ENCODE peak calls at places on chromosomes 5 and 9, in ten cellular contexts. X is tibial nerve, Y is ovary, C is esophagus squamous epithelium, I is heart left ventricle, A is uterus, G is A549, H is K562, O is lower leg skin, Z is IMR-90. T is an unnamed sample.

GRCh38 chr9:36987891-36988290 is 46.2 kb downstream of the PAX5 start:
- DNase-seq in X (no peak), Y (no peak), C (no peak), I (no peak), A (no peak), G (no peak), H (no peak), O (no peak), Z (peak), T (no peak)

GRCh38 chr5:141714542-141715303 is 32.7 kb upstream of the ARAP3 start:
- DNase-seq in X (no peak), Y (no peak), C (no peak), I (no peak), A (no peak), G (no peak), H (no peak), O (no peak), Z (no peak), T (no peak)

GRCh38 chr5:179241764-179242370 is 103.4 kb downstream of the ADAMTS2 start:
- DNase-seq in X (no peak), Y (peak), C (no peak), I (peak), A (no peak), G (no peak), H (no peak), O (peak), Z (no peak), T (peak)

GRCh38 chr9:79195904-79196303 is 375.9 kb upstream of the TLE4 start:
- DNase-seq in X (no peak), Y (no peak), C (no peak), I (no peak), A (no peak), G (no peak), H (no peak), O (no peak), Z (peak), T (no peak)

GRCh38 chr5:55766408-55766807 is 28.5 kb downstream of the DDX4 start:
- DNase-seq in X (no peak), Y (no peak), C (no peak), I (no peak), A (no peak), G (no peak), H (no peak), O (no peak), Z (no peak), T (no peak)

GRCh38 chr5:11477786-11478185 is 426.5 kb downstream of the CTNND2 start:
- DNase-seq in X (no peak), Y (no peak), C (no peak), I (no peak), A (no peak), G (no peak), H (no peak), O (no peak), Z (no peak), T (no peak)

GRCh38 chr9:6354072-6354686 is 26.0 kb downstream of the TPD52L3 start:
- DNase-seq in X (no peak), Y (no peak), C (no peak), I (no peak), A (no peak), G (peak), H (peak), O (no peak), Z (peak), T (no peak)

GRCh38 chr5:78696637-78697036 is 48.1 kb upstream of the LHFPL2 start:
- DNase-seq in X (no peak), Y (no peak), C (no peak), I (no peak), A (no peak), G (no peak), H (no peak), O (no peak), Z (no peak), T (no peak)

GRCh38 chr9:70589571-70590263 is 175.3 kb upstream of the KLF9 start:
- DNase-seq in X (no peak), Y (no peak), C (no peak), I (peak), A (peak), G (no peak), H (no peak), O (peak), Z (peak), T (no peak)
- H3K4me3 ChIP-seq in X (no peak), Y (no peak), C (no peak), I (no peak), A (no peak), G (no peak), H (no peak), O (no peak), Z (no peak), T (no peak)

GRCh38 chr5:160421625-160422258 is at the start of gene PTTG1:
- DNase-seq in X (peak), Y (peak), C (peak), I (peak), A (peak), G (peak), H (peak), O (peak), Z (peak), T (peak)
- TF ChIP-seq POLR2A in X (no peak), Y (no peak), C (no peak), I (no peak), A (peak), G (peak), H (peak), O (no peak), Z (peak), T (no peak)

GRCh38 chr5:185095-186070 is 5.9 kb upstream of the LRRC14B start:
- DNase-seq in X (no peak), Y (no peak), C (no peak), I (peak), A (no peak), G (no peak), H (no peak), O (no peak), Z (no peak), T (peak)
- H3K4me3 ChIP-seq in X (no peak), Y (no peak), C (no peak), I (no peak), A (no peak), G (no peak), H (no peak), O (no peak), Z (no peak), T (no peak)

GRCh38 chr5:172453206-172453985 is 929 bp downstream of the SH3PXD2B start:
- DNase-seq in X (no peak), Y (peak), C (no peak), I (no peak), A (peak), G (peak), H (no peak), O (peak), Z (peak), T (no peak)

GRCh38 chr5:172455087-172455381 is 709 bp upstream of the SH3PXD2B start:
- DNase-seq in X (no peak), Y (no peak), C (no peak), I (no peak), A (no peak), G (no peak), H (no peak), O (no peak), Z (no peak), T (no peak)

GRCh38 chr5:172453986-172454354 is 355 bp downstream of the SH3PXD2B start:
- DNase-seq in X (no peak), Y (peak), C (no peak), I (peak), A (peak), G (no peak), H (no peak), O (peak), Z (no peak), T (no peak)

GRCh38 chr5:172455511-172456061 is 1.3 kb upstream of the SH3PXD2B start:
- DNase-seq in X (no peak), Y (no peak), C (no peak), I (peak), A (peak), G (no peak), H (no peak), O (peak), Z (peak), T (no peak)

DNA sequence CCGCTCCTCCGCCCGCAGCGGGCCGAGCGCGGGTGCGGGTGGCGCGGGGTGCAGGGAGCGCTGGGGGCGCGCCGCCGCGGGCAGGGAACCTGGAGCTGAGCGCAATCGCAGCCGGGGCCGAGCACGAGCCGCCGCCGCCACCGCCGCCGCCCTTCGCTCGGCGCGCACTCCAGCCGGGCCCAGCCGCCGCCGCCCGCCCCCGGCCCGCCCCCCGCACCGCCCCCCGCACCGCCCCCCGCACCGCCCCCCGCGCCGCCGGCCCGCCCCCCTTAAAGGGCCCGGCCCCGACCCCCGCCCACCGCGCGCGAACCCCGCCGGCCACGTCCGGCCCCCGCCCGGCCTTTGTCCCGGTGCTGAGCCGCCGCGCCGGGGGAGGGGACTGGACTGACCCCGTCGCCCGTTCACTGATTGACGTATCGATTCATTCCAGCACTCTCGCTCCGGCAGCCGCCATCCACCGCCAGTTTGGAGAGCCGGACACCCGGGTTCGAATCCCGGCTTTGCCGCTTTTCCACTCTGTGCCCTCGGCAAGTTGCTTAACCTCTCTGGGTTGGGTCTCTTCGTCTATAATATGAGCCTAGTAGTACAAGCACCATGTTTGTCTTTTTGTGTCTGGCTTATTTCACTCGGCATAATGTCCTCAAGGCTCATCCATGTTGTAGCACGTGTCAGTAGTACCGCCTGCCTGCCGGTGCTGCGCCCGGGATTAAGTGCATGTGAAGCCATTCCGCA is at the start of gene SH3PXD2B:
- DNase-seq in X (no peak), Y (peak), C (no peak), I (peak), A (peak), G (peak), H (peak), O (peak), Z (no peak), T (peak)
- TF ChIP-seq POLR2A in X (peak), Y (peak), C (no peak), I (no peak), A (peak), G (peak), H (no peak), O (no peak), Z (peak), T (no peak)

DNA sequence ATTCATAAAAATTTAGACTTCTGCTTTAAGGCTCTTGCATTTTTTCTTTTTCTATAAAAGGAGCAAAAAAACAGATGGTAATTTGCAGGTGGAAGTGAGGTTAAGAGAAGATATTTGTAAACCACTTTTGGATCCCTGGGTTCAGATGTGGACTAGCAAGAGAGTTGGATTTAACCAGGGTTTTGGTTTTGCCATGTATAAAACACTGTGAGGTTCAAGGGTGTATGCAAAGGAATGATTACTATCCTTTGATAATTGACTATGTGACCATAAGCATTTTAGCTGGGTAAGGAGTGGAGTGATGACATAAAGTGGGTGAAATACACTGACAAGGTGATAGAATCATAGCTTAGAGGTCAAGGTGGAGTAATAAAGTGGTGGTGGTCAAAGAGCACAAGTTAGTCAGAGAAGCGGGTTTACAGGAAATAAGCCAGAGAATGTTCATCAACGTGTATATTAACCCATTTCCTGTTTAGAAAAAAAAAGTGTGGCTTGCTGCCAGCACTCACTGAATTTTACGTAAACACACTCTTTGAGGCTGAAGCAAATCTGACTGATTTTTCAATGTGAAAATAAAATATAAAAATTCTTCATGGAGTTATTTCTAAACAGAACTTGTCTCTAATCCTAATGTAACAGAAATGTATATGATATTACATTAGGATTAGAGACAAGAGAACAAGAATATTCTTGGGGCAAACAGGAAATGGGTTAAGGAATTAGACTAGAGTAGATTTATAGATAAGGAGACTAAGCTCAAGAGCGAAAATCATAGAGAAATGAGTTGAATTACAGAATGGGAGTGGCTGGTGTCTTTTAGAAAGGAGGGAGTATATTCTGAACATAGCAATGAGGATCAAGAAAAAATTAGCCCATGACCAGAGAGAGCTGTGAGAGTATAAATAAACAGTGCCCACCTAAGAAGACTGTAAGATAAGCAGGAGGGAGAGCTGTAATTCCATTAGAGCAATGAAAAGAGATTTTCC is 74.5 kb downstream of the CDKN2A start:
- DNase-seq in X (no peak), Y (no peak), C (no peak), I (no peak), A (no peak), G (no peak), H (no peak), O (no peak), Z (peak), T (no peak)
- H3K4me3 ChIP-seq in X (no peak), Y (no peak), C (no peak), I (no peak), A (no peak), G (no peak), H (no peak), O (no peak), Z (no peak), T (no peak)

GRCh38 chr5:149410721-149411432 is 31.8 kb upstream of the IL17B start:
- DNase-seq in X (no peak), Y (peak), C (no peak), I (no peak), A (no peak), G (no peak), H (no peak), O (no peak), Z (peak), T (no peak)
- TF ChIP-seq POLR2A in X (no peak), Y (no peak), C (no peak), I (no peak), A (no peak), G (no peak), H (no peak), O (no peak), Z (no peak), T (no peak)

T was measured in spleen.